ENCODE peak calls at places on chromosome 5, in four cellular contexts. Z is endothelial cell of umbilical vein, J is K562, N is A549. R is an unnamed sample.

GRCh38 chr5:84718377-84718776 is 333.7 kb upstream of the EDIL3 start:
- DNase-seq in Z (no peak), J (no peak), N (no peak), R (no peak)

GRCh38 chr5:82364497-82364896 is 86.3 kb upstream of the RPS23 start:
- DNase-seq in Z (peak; percentile 80), J (no peak), N (no peak), R (no peak)

GRCh38 chr5:150440948-150441812 is 8.4 kb downstream of the RPS14 start:
- DNase-seq in Z (no peak), J (no peak), N (no peak), R (no peak)

GRCh38 chr5:119968690-119969089 is 339.3 kb downstream of the FAM170A start:
- DNase-seq in Z (no peak), J (no peak), N (no peak), R (no peak)

GRCh38 chr5:178435321-178436238 is 154.6 kb downstream of the COL23A1 start:
- DNase-seq in Z (no peak), J (no peak), N (no peak), R (no peak)

GRCh38 chr5:119578937-119579336 is 50.4 kb upstream of the FAM170A start:
- DNase-seq in Z (peak; percentile 25), J (peak; percentile 50), N (peak; percentile 14), R (peak; percentile 71)

GRCh38 chr5:114325552-114325951 is 36.3 kb upstream of the KCNN2 start:
- DNase-seq in Z (peak; percentile 98), J (no peak), N (no peak), R (no peak)

GRCh38 chr5:144076521-144077083 is 93.9 kb downstream of the YIPF5 start:
- DNase-seq in Z (no peak), J (no peak), N (no peak), R (no peak)

GRCh38 chr5:167574381-167574780 is 717.1 kb upstream of the WWC1 start:
- DNase-seq in Z (no peak), J (no peak), N (no peak), R (no peak)

GRCh38 chr5:140038373-140038957 is 4.6 kb downstream of the NRG2 start:
- DNase-seq in Z (peak; percentile 48), J (no peak), N (no peak), R (no peak)

GRCh38 chr5:86917117-86917579 is 299.4 kb downstream of the COX7C start:
- DNase-seq in Z (peak; percentile 26), J (no peak), N (no peak), R (peak; percentile 17)

GRCh38 chr5:61706751-61707150 is 374.7 kb downstream of the ZSWIM6 start:
- DNase-seq in Z (no peak), J (no peak), N (no peak), R (no peak)

GRCh38 chr5:83895860-83896259 is 175.2 kb upstream of the HAPLN1 start:
- DNase-seq in Z (no peak), J (no peak), N (no peak), R (no peak)

GRCh38 chr5:151600069-151600665 is 9.0 kb upstream of the FAT2 start:
- DNase-seq in Z (no peak), J (no peak), N (no peak), R (no peak)

GRCh38 chr5:423233-423565 is 19.8 kb upstream of the EXOC3 start:
- DNase-seq in Z (no peak), J (no peak), N (no peak), R (no peak)

GRCh38 chr5:157295247-157295646 is 29.3 kb downstream of the CYFIP2 start:
- DNase-seq in Z (no peak), J (no peak), N (no peak), R (no peak)

GRCh38 chr5:104247260-104247659 is 684.7 kb upstream of the NUDT12 start:
- DNase-seq in Z (no peak), J (no peak), N (no peak), R (no peak)

GRCh38 chr5:13601152-13601551 is 343.3 kb downstream of the DNAH5 start:
- DNase-seq in Z (no peak), J (no peak), N (no peak), R (no peak)

GRCh38 chr5:166032601-166033000 is 2258.8 kb upstream of the WWC1 start:
- DNase-seq in Z (no peak), J (no peak), N (no peak), R (no peak)

GRCh38 chr5:149434162-149435014 is 55.3 kb upstream of the IL17B start:
- DNase-seq in Z (peak; percentile 64), J (peak; percentile 84), N (peak; percentile 88), R (peak; percentile 77)

GRCh38 chr5:96236831-96237230 is 196.2 kb downstream of the PCSK1 start:
- DNase-seq in Z (no peak), J (no peak), N (no peak), R (no peak)

GRCh38 chr5:82096249-82096648 is 124.4 kb downstream of the ATG10 start:
- DNase-seq in Z (no peak), J (no peak), N (no peak), R (no peak)

GRCh38 chr5:141880961-141881801 is 3.0 kb upstream of the PCDH1 start:
- DNase-seq in Z (no peak), J (no peak), N (no peak), R (no peak)

GRCh38 chr5:77322406-77322805 is 111.9 kb downstream of the PDE8B start:
- DNase-seq in Z (no peak), J (no peak), N (no peak), R (no peak)

GRCh38 chr5:172093559-172093958 is 87.1 kb upstream of the FBXW11 start:
- DNase-seq in Z (no peak), J (no peak), N (no peak), R (no peak)

GRCh38 chr5:135887881-135888614 is 7.6 kb downstream of the IL9 start:
- DNase-seq in Z (no peak), J (peak; percentile 13), N (peak; percentile 38), R (peak; percentile 16)

GRCh38 chr5:88743231-88743879 is 139.6 kb downstream of the MEF2C start:
- DNase-seq in Z (peak; percentile 50), J (peak; percentile 35), N (peak; percentile 26), R (no peak)

GRCh38 chr5:53490747-53491146 is 10.3 kb downstream of the FST start:
- DNase-seq in Z (peak; percentile 11), J (no peak), N (no peak), R (no peak)
- H3K4me3 ChIP-seq in Z (no peak overlapping the region), J (no peak overlapping the region), N (no peak overlapping the region), R (no peak overlapping the region)

DNA sequence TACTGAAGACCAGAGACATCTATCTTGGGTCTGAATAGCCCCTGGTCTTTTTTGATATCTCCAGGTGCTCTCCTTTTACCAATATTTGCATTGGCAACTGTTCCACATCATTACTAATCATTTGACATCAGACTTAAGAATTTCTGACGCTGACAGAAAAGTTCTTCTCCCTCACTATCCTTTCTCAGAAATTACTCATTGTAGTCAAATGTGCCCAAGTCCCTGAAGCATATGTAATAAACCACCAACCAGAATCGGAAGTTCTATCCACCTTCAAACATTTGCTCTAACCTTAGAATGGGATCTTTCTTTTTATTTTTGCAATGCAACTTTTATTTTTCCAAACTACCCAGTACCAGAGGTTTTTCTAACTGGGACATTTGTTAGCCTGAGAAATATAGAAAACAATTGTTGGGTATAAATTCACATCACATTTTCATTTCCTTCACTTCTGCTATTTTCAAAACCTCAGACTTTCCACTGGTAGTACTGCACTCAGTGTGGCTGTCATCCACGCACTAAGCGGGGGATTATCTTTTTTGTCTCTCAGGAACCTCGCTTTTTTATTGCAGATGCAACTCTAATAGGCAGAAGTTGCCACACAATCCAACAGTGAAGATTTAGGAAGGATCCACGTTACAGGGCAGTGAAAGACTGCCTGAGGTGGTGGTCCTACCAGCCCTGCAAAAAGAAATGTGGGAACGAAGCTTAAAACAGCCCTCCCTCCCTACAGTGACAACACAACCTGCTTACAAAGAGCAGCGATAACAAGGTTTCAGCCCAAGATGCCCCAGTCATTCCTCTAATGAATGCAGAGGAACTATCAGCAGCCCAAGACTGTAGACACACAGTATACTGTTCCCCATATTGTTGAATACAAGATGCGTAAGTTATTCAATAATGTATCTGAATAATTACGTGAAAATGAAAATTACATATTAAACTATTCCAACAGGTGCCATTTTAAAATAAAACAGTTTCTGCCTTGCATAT is 201.2 kb downstream of the EBF1 start:
- DNase-seq in Z (no peak), J (no peak), N (peak; percentile 6), R (no peak)
- TF ChIP-seq MAX in Z (no peak), J (no peak), N (no peak), R (no peak)

DNA sequence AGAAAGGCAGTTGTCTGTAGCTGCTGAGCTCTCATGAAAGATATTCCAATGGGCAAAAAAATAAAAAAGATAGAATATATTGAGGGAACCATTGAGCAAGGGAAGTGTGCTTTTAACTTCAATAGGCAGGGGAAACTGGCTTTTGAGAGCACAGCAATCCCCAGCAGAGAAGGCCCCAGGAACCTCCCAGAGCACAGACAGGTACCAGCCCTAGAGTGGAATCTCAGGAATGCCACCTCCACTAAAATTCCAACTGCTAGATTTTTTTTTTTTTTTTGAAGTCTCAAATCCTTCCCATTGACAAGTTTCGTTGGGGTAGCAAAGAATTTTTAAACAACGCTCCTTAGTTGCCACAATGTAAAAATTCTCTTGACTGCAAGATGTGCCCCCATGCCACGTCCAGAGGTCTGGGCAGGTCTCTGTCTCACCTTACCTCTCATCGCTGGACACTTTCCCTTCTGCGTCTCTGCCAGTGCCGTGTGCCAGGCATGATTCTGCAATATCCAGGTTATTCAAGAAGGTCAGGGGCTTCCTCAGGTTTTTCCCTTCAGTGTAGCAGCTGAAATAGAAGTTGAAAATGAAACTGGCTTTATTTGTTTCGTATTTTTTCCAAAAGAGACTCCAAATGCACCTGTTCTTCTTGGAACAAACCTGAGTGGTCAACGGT is 64.2 kb upstream of the IRX1 start:
- DNase-seq in Z (no peak), J (no peak), N (no peak), R (no peak)
- TF ChIP-seq MYC in Z (no peak), J (no peak), N (no peak), R (no peak)

GRCh38 chr5:27290166-27290565 is 251.8 kb upstream of the CDH9 start:
- DNase-seq in Z (no peak), J (no peak), N (no peak), R (no peak)
- H3K4me3 ChIP-seq in Z (no peak overlapping the region), J (no peak overlapping the region), N (no peak overlapping the region), R (no peak overlapping the region)

GRCh38 chr5:147068998-147069397 is 165.8 kb upstream of the STK32A start:
- DNase-seq in Z (no peak), J (no peak), N (no peak), R (no peak)

GRCh38 chr5:147073098-147073497 is 161.7 kb upstream of the STK32A start:
- DNase-seq in Z (no peak), J (no peak), N (no peak), R (no peak)

GRCh38 chr5:147075187-147075586 is 159.6 kb upstream of the STK32A start:
- DNase-seq in Z (no peak), J (no peak), N (no peak), R (no peak)

GRCh38 chr5:147072591-147072990 is 162.2 kb upstream of the STK32A start:
- DNase-seq in Z (no peak), J (no peak), N (no peak), R (no peak)
- TF ChIP-seq MAX in Z (no peak), J (no peak), N (no peak), R (no peak)